ENCODE peak calls at places on chromosomes 3 and 15, in four cellular contexts. W, S, H and M are unnamed samples.

GRCh38 chr3:40780341-40780800 is 255.6 kb downstream of the ZNF621 start:
- DNase-seq in H (peak; percentile 86), S (no peak), W (peak; percentile 85), M (peak; percentile 79)

GRCh38 chr3:59473580-59473979 is 423.8 kb upstream of the CFAP20DC start:
- DNase-seq in H (no peak), W (no peak), S (no peak), M (no peak)

GRCh38 chr3:106337116-106337515 is 468.3 kb upstream of the CBLB start:
- DNase-seq in H (no peak), S (no peak), W (no peak), M (no peak)

GRCh38 chr15:89905846-89906378 is 6.8 kb downstream of the ARPIN start:
- DNase-seq in H (no peak), S (no peak), W (no peak), M (no peak)

GRCh38 chr3:190581041-190581501 is 67.2 kb downstream of the IL1RAP start:
- DNase-seq in W (no peak), S (no peak), H (no peak), M (no peak)

GRCh38 chr3:123880998-123881561 is 3.1 kb downstream of the MYLK start:
- DNase-seq in W (no peak), S (no peak), H (no peak), M (no peak)

GRCh38 chr15:100115066-100115710 is 226.6 kb downstream of the ADAMTS17 start:
- DNase-seq in H (no peak), W (no peak), S (no peak), M (no peak)

GRCh38 chr3:5187920-5188418 is 462 bp downstream of the EDEM1 start:
- DNase-seq in H (peak; percentile 27), S (peak; percentile 25), W (peak; percentile 75), M (peak; percentile 45)

GRCh38 chr3:16114381-16114916 is 60.0 kb upstream of the GALNT15 start:
- DNase-seq in S (no peak), H (no peak), W (no peak), M (no peak)

GRCh38 chr15:65782096-65782495 is 10.0 kb downstream of the DENND4A start:
- DNase-seq in W (no peak), S (no peak), H (no peak), M (no peak)

GRCh38 chr15:75235760-75236729 is 22.1 kb upstream of the GOLGA6C start:
- DNase-seq in S (no peak), W (peak; percentile 45), H (peak; percentile 40), M (peak; percentile 53)

GRCh38 chr3:185744997-185745843 is 79.6 kb downstream of the IGF2BP2 start:
- DNase-seq in S (no peak), W (no peak), H (no peak), M (no peak)

GRCh38 chr3:58151637-58152036 is 59.1 kb downstream of the DNASE1L3 start:
- DNase-seq in S (no peak), W (no peak), H (peak; percentile 80), M (no peak)

GRCh38 chr3:157405457-157405856 is 31.2 kb upstream of the PTX3 start:
- DNase-seq in H (no peak), W (no peak), S (no peak), M (no peak)

GRCh38 chr3:66133050-66133757 is 87.6 kb upstream of the SLC25A26 start:
- DNase-seq in H (no peak), W (no peak), S (no peak), M (no peak)

GRCh38 chr3:28191363-28191762 is 50.1 kb upstream of the CMC1 start:
- DNase-seq in W (no peak), H (no peak), S (no peak), M (no peak)

GRCh38 chr15:51312132-51312531 is 26.3 kb downstream of the CYP19A1 start:
- DNase-seq in H (no peak), S (no peak), W (no peak), M (no peak)

GRCh38 chr3:16485024-16485992 is 28.2 kb downstream of the RFTN1 start:
- DNase-seq in W (no peak), S (no peak), H (no peak), M (no peak)

GRCh38 chr3:55477306-55478010 is 9.6 kb downstream of the WNT5A start:
- DNase-seq in H (no peak), W (no peak), S (no peak), M (no peak)

GRCh38 chr15:77654975-77655374 is 22.3 kb upstream of the LINGO1 start:
- DNase-seq in S (no peak), W (no peak), H (no peak), M (no peak)

GRCh38 chr3:197595470-197596185 is 39.9 kb upstream of the BDH1 start:
- DNase-seq in W (no peak), H (no peak), S (no peak), M (no peak)

GRCh38 chr3:127450331-127450730 is 140.2 kb downstream of the TPRA1 start:
- DNase-seq in W (peak; percentile 36), S (no peak), H (no peak), M (peak; percentile 32)

GRCh38 chr3:5245927-5246326 is 58.4 kb downstream of the EDEM1 start:
- DNase-seq in S (peak; percentile 75), W (no peak), H (no peak), M (no peak)

GRCh38 chr3:156187146-156187769 is 66.9 kb downstream of the KCNAB1 start:
- DNase-seq in S (no peak), H (no peak), W (no peak), M (no peak)

GRCh38 chr3:117565777-117566176 is 856.2 kb downstream of the TUSC7 start:
- DNase-seq in S (no peak), H (no peak), W (no peak), M (no peak)

GRCh38 chr15:77811270-77811669 is 178.6 kb upstream of the LINGO1 start:
- DNase-seq in S (no peak), H (no peak), W (no peak), M (no peak)

GRCh38 chr15:42045211-42045615 is 24.4 kb upstream of the PLA2G4E start:
- DNase-seq in W (no peak), S (no peak), H (no peak), M (peak; percentile 38)

GRCh38 chr3:33096103-33096868 is 660 bp downstream of the GLB1 start:
- DNase-seq in W (peak; percentile 73), S (peak; percentile 56), H (peak; percentile 35), M (peak; percentile 77)

GRCh38 chr3:34207826-34208225 is 409.4 kb downstream of the PDCD6IP start:
- DNase-seq in S (no peak), H (no peak), W (no peak), M (no peak)

GRCh38 chr3:11720220-11721113 is 76.8 kb upstream of the VGLL4 start:
- DNase-seq in H (peak; percentile 63), W (peak; percentile 75), S (peak; percentile 76), M (peak; percentile 91)

GRCh38 chr15:90367578-90367977 is 15.5 kb downstream of the ZNF774 start:
- DNase-seq in H (no peak), S (no peak), W (no peak), M (no peak)

GRCh38 chr3:16148783-16149182 is 25.7 kb upstream of the GALNT15 start:
- DNase-seq in S (no peak), W (peak; percentile 80), H (peak; percentile 80), M (peak; percentile 20)

GRCh38 chr15:52076889-52077781 is 35.4 kb downstream of the BCL2L10 start:
- DNase-seq in W (no peak), H (no peak), S (no peak), M (no peak)

GRCh38 chr15:97140216-97140615 is 809.7 kb downstream of the NR2F2 start:
- DNase-seq in W (no peak), S (no peak), H (no peak), M (no peak)

GRCh38 chr15:89368566-89369223 is 34.1 kb upstream of the POLG start:
- DNase-seq in S (no peak), W (no peak), H (no peak), M (no peak)

GRCh38 chr3:187963677-187964385 is 190.1 kb upstream of the LPP start:
- DNase-seq in H (peak; percentile 39), W (no peak), S (no peak), M (no peak)

GRCh38 chr3:27641888-27642601 is 80.1 kb downstream of the EOMES start:
- DNase-seq in W (no peak), S (no peak), H (no peak), M (no peak)

GRCh38 chr3:14019459-14019858 is 105.2 kb downstream of the CHCHD4 start:
- DNase-seq in H (no peak), W (no peak), S (no peak), M (no peak)
- H3K27ac ChIP-seq in H (no peak overlapping the region), W (no peak overlapping the region), S (no peak overlapping the region), M (no peak overlapping the region)

GRCh38 chr3:9405756-9406155 is 8.3 kb downstream of the SETD5 start:
- DNase-seq in H (no peak), W (no peak), S (no peak), M (no peak)
- H3K4me1 ChIP-seq in H (peaks cover 99% of the 10 kb centered on the region), W (peaks cover 98% of the 10 kb centered on the region), S (peaks cover 6% of the 10 kb centered on the region), M (peaks cover 72% of the 10 kb centered on the region)

GRCh38 chr3:52039846-52040245 is 16.5 kb downstream of the DUSP7 start:
- DNase-seq in W (peak; percentile 86), S (no peak), H (peak; percentile 91), M (peak; percentile 70)
- H3K27ac ChIP-seq in W (peak overlapping the region; percentile 48), S (no peak overlapping the region), H (peak overlapping the region; percentile 51), M (peak overlapping the region; percentile 61)

DNA sequence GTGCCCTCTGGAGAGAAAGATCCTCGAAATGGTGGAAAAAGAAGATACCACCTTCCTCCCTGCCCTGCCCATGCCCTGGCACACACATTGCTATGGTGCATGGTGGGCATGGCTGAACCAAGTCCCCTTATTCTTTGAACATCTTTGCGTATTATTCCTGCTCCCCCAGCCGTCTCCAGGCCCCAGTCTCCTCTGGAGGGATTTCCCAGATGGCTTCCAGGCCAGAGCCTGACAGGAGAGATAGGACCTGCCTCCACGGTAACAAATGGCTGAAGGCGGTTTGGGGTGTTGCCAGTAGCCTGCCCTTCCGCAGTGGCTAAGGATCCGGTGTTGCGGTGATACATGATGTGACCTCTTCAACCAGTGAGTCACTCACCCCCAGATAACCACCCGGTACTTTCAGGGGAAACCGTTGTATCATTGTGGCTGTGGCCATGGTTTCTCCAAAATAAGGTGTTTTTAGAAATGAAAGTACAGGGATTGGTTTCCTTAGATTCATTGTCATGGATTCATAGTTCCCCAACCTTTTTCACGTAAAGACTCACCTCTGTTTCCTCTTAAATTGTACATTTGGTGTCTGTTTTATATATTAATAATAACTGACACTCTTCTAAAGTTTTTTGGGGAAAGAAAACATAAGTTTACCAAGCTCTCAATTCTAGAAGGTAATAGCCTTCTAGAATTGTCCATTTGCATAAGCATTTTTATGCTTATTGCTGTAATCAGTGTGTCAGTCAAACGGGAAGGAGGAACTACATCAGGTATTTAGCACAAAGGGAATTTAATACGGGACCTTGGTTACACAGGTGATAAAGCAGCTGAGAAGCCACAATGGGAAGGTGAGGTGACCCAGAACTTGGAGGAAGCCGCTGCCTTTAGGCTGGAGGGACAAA is 25.9 kb downstream of the SMAD3 start:
- DNase-seq in S (peak; percentile 55), H (peak; percentile 84), W (peak; percentile 93), M (peak; percentile 74)
- H3K4me1 ChIP-seq in S (peaks cover 46% of the 10 kb centered on the region), H (peaks cover 80% of the 10 kb centered on the region), W (peaks cover 78% of the 10 kb centered on the region), M (peaks cover 42% of the 10 kb centered on the region)